ENCODE peak calls at places on chromosomes 1 and 21, in nine cellular contexts. U, C, E, A, Y, Z, L, W and D are unnamed samples.

GRCh38 chr1:214510914-214511638 is 40.3 kb downstream of the PTPN14 start:
- DNase-seq in U (no peak), C (no peak), E (no peak), A (no peak), Y (no peak), Z (no peak), L (no peak), W (no peak), D (no peak)

GRCh38 chr21:42319851-42320602 is 4.8 kb upstream of the TFF3 start:
- DNase-seq in U (no peak), C (no peak), E (peak), A (no peak), Y (no peak), Z (no peak), L (no peak), W (no peak), D (no peak)

GRCh38 chr1:243487649-243488227 is 231.9 kb downstream of the SDCCAG8 start:
- DNase-seq in U (no peak), C (no peak), E (peak), A (no peak), Y (no peak), Z (no peak), L (no peak), W (no peak), D (no peak)

GRCh38 chr1:229064320-229064908 is 206.5 kb upstream of the RAB4A start:
- DNase-seq in U (no peak), C (no peak), E (peak), A (no peak), Y (no peak), Z (no peak), L (no peak), W (no peak), D (no peak)

GRCh38 chr1:216702170-216702569 is 21.1 kb downstream of the ESRRG start:
- DNase-seq in U (no peak), C (no peak), E (no peak), A (no peak), Y (no peak), Z (no peak), L (no peak), W (no peak), D (peak)

GRCh38 chr1:65065535-65066378 is 82.2 kb upstream of the AK4 start:
- DNase-seq in U (peak), C (no peak), E (peak), A (no peak), Y (peak), Z (peak), L (peak), W (peak), D (no peak)

GRCh38 chr1:9275567-9276034 is 17.1 kb upstream of the SPSB1 start:
- DNase-seq in U (no peak), C (peak), E (peak), A (peak), Y (peak), Z (peak), L (no peak), W (no peak), D (peak)

GRCh38 chr21:25995283-25995682 is 175.3 kb downstream of the APP start:
- DNase-seq in U (no peak), C (no peak), E (no peak), A (no peak), Y (no peak), Z (no peak), L (no peak), W (no peak), D (no peak)

GRCh38 chr1:36805979-36806640 is 228.2 kb downstream of the GRIK3 start:
- DNase-seq in U (no peak), C (no peak), E (no peak), A (no peak), Y (no peak), Z (no peak), L (no peak), W (no peak), D (no peak)

GRCh38 chr1:3604468-3604974 is 6.8 kb downstream of the MEGF6 start:
- DNase-seq in U (no peak), C (no peak), E (no peak), A (no peak), Y (no peak), Z (peak), L (peak), W (no peak), D (no peak)

GRCh38 chr1:3603156-3603555 is 8.2 kb downstream of the MEGF6 start:
- DNase-seq in U (no peak), C (no peak), E (no peak), A (no peak), Y (no peak), Z (no peak), L (peak), W (no peak), D (no peak)

GRCh38 chr1:3602375-3602774 is 8.9 kb downstream of the MEGF6 start:
- DNase-seq in U (no peak), C (no peak), E (no peak), A (no peak), Y (no peak), Z (no peak), L (peak), W (no peak), D (no peak)

GRCh38 chr1:3604997-3605823 is 6.1 kb downstream of the MEGF6 start:
- DNase-seq in U (no peak), C (no peak), E (no peak), A (no peak), Y (no peak), Z (no peak), L (no peak), W (no peak), D (no peak)

GRCh38 chr1:3603566-3604467 is 7.5 kb downstream of the MEGF6 start:
- DNase-seq in U (no peak), C (no peak), E (no peak), A (no peak), Y (no peak), Z (no peak), L (peak), W (no peak), D (no peak)
- H3K27ac ChIP-seq in U (no peak), C (no peak), E (no peak), A (no peak), Y (no peak), Z (no peak), L (no peak), W (no peak), D (no peak)

GRCh38 chr1:56644941-56645662 is at the start of gene PRKAA2:
- DNase-seq in U (peak), C (no peak), E (peak), A (peak), Y (peak), Z (peak), L (peak), W (peak), D (peak)
- H3K27ac ChIP-seq in U (peak), C (peak), E (no peak), A (no peak), Y (peak), Z (no peak), L (no peak), W (no peak), D (no peak)

DNA sequence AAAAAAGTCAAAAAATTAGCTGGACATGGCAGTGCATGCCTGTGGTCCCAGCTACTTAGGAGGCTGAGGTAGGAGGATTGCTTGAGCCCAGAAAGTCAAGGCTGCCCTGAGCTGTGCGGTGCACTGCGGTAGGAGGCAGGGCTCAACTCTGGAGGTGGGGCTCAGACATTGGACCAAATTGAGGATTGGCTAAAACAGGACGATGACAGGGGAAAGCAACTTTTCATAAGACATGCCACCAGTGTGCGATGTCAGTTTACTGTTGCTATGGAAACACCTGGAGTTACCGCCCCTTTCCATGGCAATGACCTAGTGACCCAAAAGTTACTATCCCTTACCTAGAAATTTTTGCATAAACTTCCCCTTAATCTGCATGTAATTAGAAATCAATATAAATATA is 85.3 kb downstream of the DISP3 start:
- DNase-seq in U (no peak), C (no peak), E (no peak), A (no peak), Y (no peak), Z (peak), L (no peak), W (no peak), D (peak)
- H3K27ac ChIP-seq in U (no peak), C (no peak), E (no peak), A (no peak), Y (peak), Z (peak), L (no peak), W (no peak), D (peak)

DNA sequence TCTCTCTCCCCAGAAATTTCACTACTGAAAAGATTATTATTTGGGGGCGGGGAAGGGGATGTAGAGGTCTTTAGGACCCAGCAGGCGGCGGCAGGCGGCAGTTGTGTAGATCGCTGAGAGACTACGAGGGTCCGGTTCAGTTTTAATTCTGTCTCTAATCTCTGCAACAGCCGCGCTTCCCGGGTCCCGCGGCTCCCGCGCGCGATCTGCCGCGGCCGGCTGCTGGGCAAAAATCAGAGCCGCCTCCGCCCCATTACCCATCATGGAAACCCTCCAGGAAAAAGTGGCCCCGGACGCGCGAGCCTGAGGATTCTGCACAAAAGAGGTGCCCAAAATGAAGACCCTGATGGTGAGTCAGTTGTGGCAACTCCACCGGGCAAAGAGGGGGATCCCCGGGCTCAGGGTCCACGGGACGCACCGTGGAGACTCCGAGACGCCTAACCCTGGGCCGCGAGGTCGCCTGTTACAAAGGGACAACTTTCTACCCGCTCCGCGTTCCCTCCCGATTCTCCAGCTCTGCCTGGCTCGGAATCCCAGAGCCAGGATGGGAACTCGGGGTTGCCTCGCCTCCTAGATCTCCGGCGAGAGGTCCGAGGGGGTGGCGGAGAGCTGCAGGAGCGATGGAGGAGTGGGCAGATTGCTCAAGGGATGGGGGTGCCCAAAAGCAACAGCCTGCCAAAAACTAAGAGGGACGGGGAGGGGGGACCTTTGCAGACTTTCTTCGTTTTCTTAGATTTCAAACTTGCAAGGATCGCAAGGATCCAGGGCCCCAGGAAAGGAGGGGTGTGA is at the start of gene ST6GALNAC5:
- DNase-seq in U (no peak), C (no peak), E (no peak), A (peak), Y (peak), Z (peak), L (peak), W (no peak), D (no peak)
- H3K27ac ChIP-seq in U (no peak), C (no peak), E (no peak), A (no peak), Y (no peak), Z (no peak), L (no peak), W (no peak), D (no peak)

DNA sequence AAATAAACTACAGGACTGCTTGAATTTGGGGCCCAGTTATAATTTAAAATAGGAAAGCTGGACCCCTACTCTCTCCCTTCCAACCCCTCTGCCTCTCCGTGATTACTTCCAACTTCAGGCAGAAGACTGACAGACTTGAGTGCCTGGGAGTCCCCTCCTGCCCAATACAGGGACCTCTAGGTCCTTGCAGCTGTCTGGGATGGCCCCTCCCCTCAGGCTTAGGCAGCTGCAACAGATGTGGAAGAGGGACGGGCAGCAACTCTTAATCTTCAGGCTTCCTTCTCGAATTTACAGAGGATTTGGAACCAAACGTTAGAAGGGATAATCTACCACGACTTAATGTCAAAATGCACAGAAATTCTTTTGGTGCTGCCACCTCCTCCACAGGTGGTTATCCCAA is 2.6 kb downstream of the PEA15 start:
- DNase-seq in U (no peak), C (no peak), E (no peak), A (no peak), Y (no peak), Z (no peak), L (no peak), W (no peak), D (no peak)
- H3K27ac ChIP-seq in U (no peak), C (no peak), E (no peak), A (no peak), Y (peak), Z (no peak), L (no peak), W (peak), D (no peak)

GRCh38 chr1:183276386-183276785 is 90.3 kb downstream of the LAMC2 start:
- DNase-seq in U (no peak), C (no peak), E (no peak), A (no peak), Y (no peak), Z (peak), L (no peak), W (no peak), D (no peak)

GRCh38 chr1:183275322-183275721 is 89.3 kb downstream of the LAMC2 start:
- DNase-seq in U (no peak), C (no peak), E (no peak), A (no peak), Y (no peak), Z (no peak), L (no peak), W (no peak), D (no peak)

GRCh38 chr1:183279835-183280234 is 93.8 kb downstream of the LAMC2 start:
- DNase-seq in U (no peak), C (peak), E (no peak), A (peak), Y (peak), Z (no peak), L (no peak), W (no peak), D (no peak)

GRCh38 chr1:183278736-183279591 is 92.9 kb downstream of the LAMC2 start:
- DNase-seq in U (no peak), C (peak), E (no peak), A (peak), Y (peak), Z (peak), L (no peak), W (no peak), D (no peak)

GRCh38 chr1:183277821-183278735 is 92.0 kb downstream of the LAMC2 start:
- DNase-seq in U (no peak), C (peak), E (no peak), A (peak), Y (peak), Z (peak), L (no peak), W (no peak), D (no peak)
- H3K27ac ChIP-seq in U (no peak), C (peak), E (no peak), A (peak), Y (no peak), Z (peak), L (no peak), W (no peak), D (no peak)

DNA sequence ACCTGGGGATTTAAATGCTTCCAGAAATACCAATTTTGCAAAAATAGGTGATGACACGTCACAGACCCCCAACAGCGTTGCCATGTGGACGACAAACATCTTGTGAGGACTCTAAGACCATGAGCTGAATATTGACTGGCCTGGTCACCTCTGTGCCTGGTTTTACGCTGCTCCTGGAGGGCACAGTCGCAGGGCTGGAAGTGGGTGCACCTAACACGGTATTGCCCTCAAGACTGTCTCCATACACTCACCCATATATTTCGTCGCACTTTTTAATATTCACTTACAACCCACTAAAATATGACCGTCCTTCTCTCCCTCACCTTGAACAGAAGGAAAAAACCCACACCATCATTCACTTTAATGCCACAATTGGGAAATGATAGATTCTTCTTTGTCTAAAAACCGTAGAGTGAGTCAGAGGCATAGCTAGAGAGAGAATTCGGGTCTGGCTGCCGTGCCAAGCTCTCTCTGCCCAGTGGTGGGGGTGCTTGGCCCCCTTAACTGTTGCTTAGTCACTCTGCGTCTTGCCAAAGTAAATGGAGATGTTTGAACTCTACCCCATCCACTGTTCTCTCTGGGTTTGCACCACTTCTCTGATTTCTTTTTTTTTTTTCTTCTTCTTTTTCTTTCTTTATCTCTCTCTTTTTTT is 40.8 kb upstream of the UTS2 start:
- DNase-seq in U (no peak), C (peak), E (no peak), A (no peak), Y (peak), Z (no peak), L (no peak), W (no peak), D (no peak)
- H3K27ac ChIP-seq in U (no peak), C (no peak), E (no peak), A (no peak), Y (no peak), Z (no peak), L (no peak), W (no peak), D (no peak)

GRCh38 chr1:67759692-67760029 is 73.6 kb downstream of the GNG12 start:
- DNase-seq in U (no peak), C (no peak), E (no peak), A (peak), Y (peak), Z (no peak), L (no peak), W (no peak), D (no peak)

GRCh38 chr1:67761730-67762129 is 71.5 kb downstream of the GNG12 start:
- DNase-seq in U (no peak), C (no peak), E (no peak), A (no peak), Y (no peak), Z (no peak), L (no peak), W (no peak), D (no peak)

GRCh38 chr1:67759066-67759465 is 74.1 kb downstream of the GADD45A start:
- DNase-seq in U (no peak), C (no peak), E (no peak), A (no peak), Y (no peak), Z (no peak), L (no peak), W (no peak), D (no peak)

GRCh38 chr1:67760030-67760821 is 73.0 kb downstream of the GNG12 start:
- DNase-seq in U (peak), C (peak), E (peak), A (peak), Y (peak), Z (peak), L (no peak), W (peak), D (peak)

DNA sequence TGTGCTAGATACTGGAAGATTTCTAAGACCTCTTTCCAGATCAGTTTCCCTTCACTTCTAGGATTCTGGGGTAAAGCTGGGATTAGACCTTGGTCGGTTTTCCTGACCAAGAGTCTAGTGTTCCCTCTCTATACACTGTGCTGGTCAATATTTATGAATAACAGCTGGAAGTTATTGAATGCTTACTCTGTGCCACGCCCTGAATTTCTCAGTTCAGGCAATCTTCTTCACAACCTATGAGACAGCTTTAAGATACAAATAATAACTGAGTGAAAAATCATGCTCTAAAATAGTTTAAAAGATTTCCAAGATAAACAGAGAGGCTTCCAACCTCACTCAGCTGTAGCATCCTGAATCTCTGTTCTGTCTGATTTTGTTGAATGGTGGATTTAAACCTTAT is 72.2 kb downstream of the GNG12 start:
- DNase-seq in U (no peak), C (no peak), E (peak), A (no peak), Y (no peak), Z (no peak), L (no peak), W (no peak), D (no peak)
- H3K27ac ChIP-seq in U (peak), C (peak), E (peak), A (peak), Y (no peak), Z (no peak), L (no peak), W (no peak), D (no peak)

DNA sequence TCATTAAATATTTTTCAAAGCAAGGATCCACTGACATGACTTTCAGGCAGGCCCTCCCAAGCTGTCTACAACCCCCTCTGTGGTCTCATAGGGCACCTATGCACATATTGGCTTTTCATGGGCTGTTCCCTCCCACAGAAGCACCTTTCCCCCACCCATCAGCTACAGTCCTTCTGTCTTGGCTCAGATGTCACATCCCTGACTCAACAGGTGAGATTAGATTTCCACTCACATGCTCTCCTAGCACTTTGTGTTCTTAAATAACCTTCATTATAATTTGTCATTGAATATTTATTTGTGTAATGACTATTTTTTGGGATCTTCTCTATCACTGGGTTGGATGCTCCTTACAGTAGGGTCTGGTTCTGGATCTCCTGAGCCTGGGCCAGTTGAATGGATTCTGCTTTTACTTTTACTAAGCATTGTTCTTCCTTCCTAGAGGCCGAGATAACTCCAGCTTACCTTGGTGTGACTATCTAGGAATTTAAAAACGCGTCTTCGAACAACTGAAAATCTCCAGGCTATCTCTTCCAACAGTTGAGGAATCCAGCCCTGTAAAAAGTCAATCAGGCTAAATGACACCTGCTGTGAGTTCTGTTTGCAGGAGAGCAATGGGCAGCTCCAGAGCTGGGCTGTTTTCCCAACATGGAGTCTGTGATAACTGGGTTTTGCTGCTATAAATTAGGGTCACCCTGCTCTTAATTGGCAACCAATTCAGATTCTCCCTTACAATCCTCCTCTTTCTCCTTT is 16.2 kb downstream of the ROR1 start:
- DNase-seq in U (no peak), C (no peak), E (no peak), A (no peak), Y (no peak), Z (peak), L (no peak), W (no peak), D (no peak)
- H3K27ac ChIP-seq in U (no peak), C (no peak), E (no peak), A (no peak), Y (peak), Z (peak), L (no peak), W (no peak), D (no peak)

DNA sequence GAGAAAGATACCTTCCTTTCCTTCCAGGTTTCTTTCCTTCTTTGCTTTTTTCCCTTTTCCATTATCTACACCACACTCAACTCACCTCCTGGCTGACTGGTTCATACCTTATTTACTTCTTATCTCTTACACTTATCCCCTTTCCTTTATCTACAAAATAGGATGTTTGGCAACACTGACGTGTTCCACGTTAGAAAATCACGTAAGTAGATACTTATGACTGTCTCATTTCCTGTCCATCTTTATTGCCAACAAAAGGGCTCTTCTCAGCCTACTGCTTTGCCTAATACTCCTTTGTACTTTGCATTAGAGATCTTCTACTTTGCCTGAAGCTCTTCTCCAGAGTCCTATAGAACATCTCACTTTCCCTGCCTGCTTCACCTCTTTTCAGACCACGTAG is 25.1 kb downstream of the SYNJ1 start:
- DNase-seq in U (no peak), C (peak), E (peak), A (peak), Y (peak), Z (peak), L (no peak), W (no peak), D (no peak)
- H3K27ac ChIP-seq in U (no peak), C (no peak), E (no peak), A (no peak), Y (no peak), Z (no peak), L (no peak), W (no peak), D (no peak)